ENCODE peak calls at places on chromosome X, in four cellular contexts. E is naive thymus-derived CD4-positive, alpha-beta T cell; R is SJCRH30; O is astrocyte. I is an unnamed sample.

GRCh38 chrX:47854474-47854873 is 17.8 kb downstream of the ZNF81 start:
- DNase-seq in R (peak; percentile 1), O (no peak), E (peak; percentile 46), I (no peak)

GRCh38 chrX:107714196-107714811 is 61.3 kb downstream of the TSC22D3 start:
- DNase-seq in R (no peak), E (no peak), O (no peak), I (no peak)

GRCh38 chrX:47158781-47159180 is 13.8 kb downstream of the RBM10 start:
- DNase-seq in O (no peak), R (no peak), E (no peak), I (no peak)

GRCh38 chrX:13506574-13506973 is 62.8 kb upstream of the EGFL6 start:
- DNase-seq in E (peak; percentile 45), O (peak; percentile 22), R (peak; percentile 75), I (peak; percentile 39)

GRCh38 chrX:96837808-96838207 is 45.9 kb upstream of the RPA4 start:
- DNase-seq in E (no peak), O (peak; percentile 24), R (no peak), I (no peak)

GRCh38 chrX:30875957-30876356 is 13.1 kb downstream of the TAB3 start:
- DNase-seq in R (no peak), E (no peak), O (peak; percentile 64), I (no peak)

GRCh38 chrX:71541546-71542022 is 8.7 kb downstream of the OGT start:
- DNase-seq in O (peak; percentile 53), E (no peak), R (no peak), I (peak; percentile 34)

GRCh38 chrX:15601932-15602331 is 1.2 kb upstream of the ACE2 start:
- DNase-seq in O (no peak), R (no peak), E (no peak), I (no peak)

GRCh38 chrX:28120076-28120475 is 138.8 kb upstream of the DCAF8L1 start:
- DNase-seq in E (no peak), O (no peak), R (no peak), I (no peak)

GRCh38 chrX:47815901-47816845 is 20.5 kb upstream of the ZNF81 start:
- DNase-seq in O (no peak), E (no peak), R (no peak), I (no peak)

GRCh38 chrX:68114573-68115199 is 318.6 kb downstream of the OPHN1 start:
- DNase-seq in E (no peak), R (peak; percentile 69), O (peak; percentile 23), I (peak; percentile 45)

GRCh38 chrX:50698944-50699343 is 115.0 kb downstream of the SHROOM4 start:
- DNase-seq in O (no peak), E (no peak), R (peak; percentile 36), I (peak; percentile 63)

GRCh38 chrX:24799565-24799964 is 105.8 kb downstream of the POLA1 start:
- DNase-seq in O (no peak), E (no peak), R (no peak), I (no peak)

GRCh38 chrX:71667328-71668247 is at the start of gene LOC101059915:
- DNase-seq in R (no peak), O (no peak), E (no peak), I (no peak)

DNA sequence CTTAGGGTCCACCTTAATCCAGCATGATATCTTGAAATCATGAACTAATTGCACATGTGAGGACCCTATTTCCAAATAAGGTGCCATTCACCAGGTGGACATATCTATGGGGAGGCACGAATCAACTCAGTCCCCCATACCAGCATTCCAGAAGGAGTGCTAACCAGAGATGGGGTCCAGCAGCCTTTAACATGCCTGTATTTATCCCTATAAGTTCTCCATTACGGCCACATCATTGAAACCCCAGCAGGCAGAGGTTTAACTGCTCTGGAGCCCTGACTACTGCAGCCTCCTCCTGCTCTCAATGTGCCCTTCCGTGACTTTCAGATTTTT is 3.2 kb upstream of the ASMTL start:
- DNase-seq in O (no peak), E (no peak), R (no peak), I (no peak)
- H3K27ac ChIP-seq in O (no peak overlapping the region), E (no peak overlapping the region), R (no peak overlapping the region), I (no peak overlapping the region)

GRCh38 chrX:17656556-17656955 is 80.7 kb upstream of the SCML1 start:
- DNase-seq in O (no peak), E (no peak), R (no peak), I (no peak)

GRCh38 chrX:17654116-17654515 is 83.2 kb upstream of the SCML1 start:
- DNase-seq in E (peak; percentile 15), R (no peak), O (no peak), I (no peak)

GRCh38 chrX:17655232-17656034 is 81.9 kb upstream of the SCML1 start:
- DNase-seq in O (peak; percentile 22), R (no peak), E (no peak), I (no peak)

GRCh38 chrX:17656035-17656418 is 81.3 kb upstream of the SCML1 start:
- DNase-seq in E (no peak), O (no peak), R (no peak), I (no peak)
- H3K4me3 ChIP-seq in E (peak overlapping the region; percentile 30), O (peak overlapping the region; percentile 44), R (no peak overlapping the region), I (no peak overlapping the region)

DNA sequence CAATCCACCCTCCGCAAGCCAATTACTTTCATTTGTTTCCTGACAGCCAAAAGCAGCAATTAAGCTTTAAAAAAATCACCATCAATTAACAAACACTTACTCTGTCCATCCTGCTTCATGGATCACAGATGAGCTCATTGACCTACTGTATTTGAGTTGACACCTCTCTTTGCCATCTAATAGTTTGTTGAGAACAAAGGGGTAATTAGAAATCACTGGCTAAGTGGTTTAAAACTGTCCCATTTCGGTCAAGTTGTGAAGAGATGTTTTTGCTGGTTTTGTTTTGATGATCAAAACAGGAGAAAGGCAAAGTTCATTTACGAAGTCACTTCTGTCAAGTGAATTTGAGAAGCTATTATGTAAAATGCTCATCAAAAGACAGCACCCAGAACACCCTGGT is 10.4 kb downstream of the SH3KBP1 start:
- DNase-seq in E (no peak), O (no peak), R (no peak), I (no peak)
- H3K27ac ChIP-seq in E (no peak overlapping the region), O (no peak overlapping the region), R (no peak overlapping the region), I (no peak overlapping the region)

GRCh38 chrX:2610246-2611170 is 80.6 kb upstream of the CD99 start:
- DNase-seq in O (no peak), E (no peak), R (no peak), I (peak; percentile 12)
- H3K4me3 ChIP-seq in O (peak overlapping the region; percentile 77), E (peak overlapping the region; percentile 89), R (peak overlapping the region; percentile 98), I (peak overlapping the region; percentile 61)

I was measured in SJSA1.